ENCODE peak calls at places on chromosomes 4 and X, in seven cellular contexts. P is SHP77, K is GM23248, B is nephron progenitor cell, X is astrocyte of the spinal cord, A is aorta, O is SK-MEL-5. L is an unnamed sample.

GRCh38 chrX:22577181-22577580 is 304.5 kb downstream of the CBLL2 start:
- DNase-seq in P (no peak), K (peak), B (no peak), X (peak), A (no peak), O (no peak), L (peak)

GRCh38 chr4:89306486-89307184 is 965 bp downstream of the GPRIN3 start:
- DNase-seq in P (no peak), K (no peak), B (no peak), X (no peak), A (no peak), O (no peak), L (no peak)

GRCh38 chr4:10273030-10273429 is 156.4 kb upstream of the WDR1 start:
- DNase-seq in P (no peak), K (peak), B (no peak), X (no peak), A (no peak), O (no peak), L (no peak)

GRCh38 chr4:81538712-81539432 is 67.2 kb upstream of the RASGEF1B start:
- DNase-seq in P (no peak), K (no peak), B (no peak), X (no peak), A (no peak), O (no peak), L (no peak)

GRCh38 chr4:173264245-173264959 is 69.8 kb downstream of the HMGB2 start:
- DNase-seq in P (peak), K (peak), B (no peak), X (peak), A (no peak), O (no peak), L (peak)

GRCh38 chr4:159401791-159402380 is 299.0 kb downstream of the RAPGEF2 start:
- DNase-seq in P (no peak), K (peak), B (no peak), X (peak), A (no peak), O (no peak), L (peak)

GRCh38 chrX:43526206-43526605 is 129.9 kb upstream of the MAOA start:
- DNase-seq in P (no peak), K (no peak), B (no peak), X (no peak), A (no peak), O (no peak), L (no peak)

GRCh38 chr4:108139089-108139488 is 29.6 kb downstream of the LEF1 start:
- DNase-seq in P (no peak), K (no peak), B (no peak), X (no peak), A (no peak), O (no peak), L (no peak)

GRCh38 chr4:7006411-7006810 is 36.8 kb upstream of the TADA2B start:
- DNase-seq in P (no peak), K (no peak), B (no peak), X (no peak), A (no peak), O (no peak), L (no peak)

GRCh38 chr4:160423879-160424451 is 1321.1 kb downstream of the RAPGEF2 start:
- DNase-seq in P (no peak), K (no peak), B (no peak), X (peak), A (no peak), O (peak), L (no peak)

GRCh38 chrX:107659768-107660167 is 31.5 kb downstream of the PRPS1 start:
- DNase-seq in P (peak), K (peak), B (no peak), X (peak), A (no peak), O (peak), L (no peak)

GRCh38 chrX:119541188-119541587 is 24.0 kb downstream of the STEEP1 start:
- DNase-seq in P (no peak), K (peak), B (no peak), X (peak), A (no peak), O (peak), L (peak)

GRCh38 chrX:117120700-117121099 is 657.9 kb upstream of the CT83 start:
- DNase-seq in P (no peak), K (no peak), B (no peak), X (no peak), A (no peak), O (peak), L (no peak)

GRCh38 chr4:73707918-73708577 is 32.3 kb upstream of the CXCL8 start:
- DNase-seq in P (no peak), K (peak), B (no peak), X (peak), A (peak), O (peak), L (no peak)

GRCh38 chr4:187995322-187996207 is at the start of gene ZFP42:
- DNase-seq in P (peak), K (no peak), B (peak), X (no peak), A (no peak), O (no peak), L (no peak)

GRCh38 chr4:47929682-47930201 is 15.4 kb upstream of the NFXL1 start:
- DNase-seq in P (no peak), K (no peak), B (no peak), X (no peak), A (no peak), O (no peak), L (no peak)

GRCh38 chr4:137312257-137312656 is 220.0 kb downstream of the PCDH18 start:
- DNase-seq in P (no peak), K (peak), B (no peak), X (peak), A (no peak), O (no peak), L (no peak)

GRCh38 chr4:153451931-153452660 is 14.1 kb upstream of the TMEM131L start:
- DNase-seq in P (no peak), K (no peak), B (no peak), X (peak), A (no peak), O (no peak), L (no peak)

L was measured in hepatic stellate cell.